ENCODE peak calls at places on chromosomes 6 and 20, in eight cellular contexts. C is stimulated activated CD4-positive, alpha-beta T cell treated with anti-CD3 and anti-CD28 coated beads, TNF-alpha, amount 100 ng/mL, for 24 hours; T is naive thymus-derived CD4-positive, alpha-beta T cell; B is AG08395; M is GOT3; W is NCI-H1105; P is ureter; Q is GF-D8. U is an unnamed sample.

GRCh38 chr6:108961985-108962384 is 113.8 kb downstream of the ARMC2 start:
- DNase-seq in Q (no peak), T (no peak), P (no peak), B (peak), W (no peak), M (no peak), C (no peak), U (peak)

GRCh38 chr6:98828210-98828798 is 6.1 kb upstream of the POU3F2 start:
- DNase-seq in M (no peak), B (no peak), W (no peak), T (no peak), P (no peak), C (no peak), Q (no peak), U (no peak)

GRCh38 chr6:38510205-38510604 is 129.5 kb downstream of the BTBD9 start:
- DNase-seq in Q (no peak), W (no peak), P (no peak), M (no peak), C (no peak), T (no peak), B (no peak), U (no peak)

GRCh38 chr6:1494671-1495070 is 105.3 kb downstream of the FOXF2 start:
- DNase-seq in B (no peak), T (no peak), P (no peak), Q (no peak), C (no peak), W (no peak), M (no peak), U (no peak)

GRCh38 chr6:6003334-6004146 is 3.2 kb downstream of the NRN1 start:
- DNase-seq in W (peak), P (no peak), Q (no peak), T (no peak), B (no peak), M (no peak), C (no peak), U (peak)

GRCh38 chr6:25700841-25701240 is 48.8 kb downstream of the SCGN start:
- DNase-seq in Q (no peak), P (no peak), T (no peak), M (no peak), B (no peak), W (no peak), C (no peak), U (no peak)

GRCh38 chr6:14881399-14881798 is 364.5 kb upstream of the JARID2 start:
- DNase-seq in C (no peak), T (no peak), Q (no peak), W (no peak), B (peak), M (no peak), P (no peak), U (peak)

GRCh38 chr20:46040902-46041535 is 12.0 kb downstream of the SLC12A5 start:
- DNase-seq in T (peak), P (no peak), C (peak), Q (no peak), B (peak), W (no peak), M (no peak), U (no peak)

GRCh38 chr6:138307352-138307751 is 70.4 kb upstream of the SMIM28 start:
- DNase-seq in M (no peak), W (no peak), Q (no peak), T (no peak), C (no peak), P (no peak), B (no peak), U (no peak)

GRCh38 chr6:31794294-31794865 is 1.2 kb downstream of the VARS1 start:
- DNase-seq in C (no peak), T (no peak), Q (no peak), P (no peak), W (no peak), B (peak), M (no peak), U (peak)

GRCh38 chr6:14945461-14946210 is 300.2 kb upstream of the JARID2 start:
- DNase-seq in M (no peak), W (no peak), P (no peak), T (no peak), B (no peak), Q (no peak), C (no peak), U (peak)